ENCODE peak calls at places on chromosomes 1 and 21, in seven cellular contexts. N is left colon; C is stimulated activated naive CD4-positive, alpha-beta T cell treated with Interleukin-2 at 50 U/mL for 16 hours; Z is tibial artery; J is Kasumi-1; H is cardiac muscle cell; G is KG1. L is an unnamed sample.

GRCh38 chr21:32413697-32414578 is 1.4 kb downstream of the EVA1C start:
- DNase-seq in N (peak; percentile 35), C (no peak), Z (peak; percentile 41), J (no peak), H (no peak), G (no peak), L (peak; percentile 22)

GRCh38 chr1:55214214-55214902 is 806 bp downstream of the USP24 start:
- DNase-seq in N (peak; percentile 70), C (peak; percentile 25), Z (peak; percentile 53), J (peak; percentile 68), H (peak; percentile 50), G (peak; percentile 15), L (peak; percentile 79)

GRCh38 chr1:221117548-221117951 is 238.3 kb downstream of the HLX start:
- DNase-seq in N (no peak), C (no peak), Z (peak; percentile 47), J (no peak), H (no peak), G (no peak), L (peak; percentile 53)

GRCh38 chr1:22255341-22256212 is 112.7 kb upstream of the WNT4 start:
- DNase-seq in N (peak; percentile 50), C (no peak), Z (no peak), J (no peak), H (no peak), G (no peak), L (no peak)

GRCh38 chr1:164718821-164719220 is 159.8 kb downstream of the PBX1 start:
- DNase-seq in N (no peak), C (no peak), Z (no peak), J (no peak), H (no peak), G (no peak), L (no peak)

GRCh38 chr1:247530785-247531184 is 5.5 kb downstream of the OR2C3 start:
- DNase-seq in N (no peak), C (no peak), Z (no peak), J (no peak), H (no peak), G (no peak), L (peak; percentile 41)

GRCh38 chr1:106699436-106699835 is 357.0 kb upstream of the PRMT6 start:
- DNase-seq in N (no peak), C (no peak), Z (no peak), J (no peak), H (no peak), G (no peak), L (no peak)

GRCh38 chr1:63480057-63480456 is 43.0 kb downstream of the ITGB3BP start:
- DNase-seq in N (no peak), C (no peak), Z (no peak), J (no peak), H (no peak), G (no peak), L (no peak)

GRCh38 chr1:168114845-168115244 is 21.9 kb downstream of the GPR161 start:
- DNase-seq in N (no peak), C (no peak), Z (no peak), J (no peak), H (no peak), G (no peak), L (no peak)

GRCh38 chr1:21570885-21571284 is 61.7 kb downstream of the ALPL start:
- DNase-seq in N (no peak), C (no peak), Z (no peak), J (no peak), H (no peak), G (no peak), L (peak; percentile 2)

GRCh38 chr1:230067871-230068814 is 1.1 kb downstream of the GALNT2 start:
- DNase-seq in N (peak; percentile 33), C (peak; percentile 29), Z (peak; percentile 38), J (no peak), H (peak; percentile 64), G (no peak), L (peak; percentile 77)

GRCh38 chr1:200429221-200429751 is 19.4 kb upstream of the ZNF281 start:
- DNase-seq in N (no peak), C (no peak), Z (no peak), J (no peak), H (no peak), G (no peak), L (no peak)

GRCh38 chr1:108811611-108812010 is 45.3 kb downstream of the AKNAD1 start:
- DNase-seq in N (no peak), C (no peak), Z (no peak), J (no peak), H (no peak), G (no peak), L (no peak)

GRCh38 chr1:50972766-50973165 is 2.7 kb downstream of the CDKN2C start:
- DNase-seq in N (no peak), C (no peak), Z (no peak), J (peak; percentile 53), H (no peak), G (no peak), L (no peak)

GRCh38 chr21:16496594-16496993 is 766.8 kb downstream of the USP25 start:
- DNase-seq in N (no peak), C (no peak), Z (no peak), J (no peak), H (no peak), G (no peak), L (no peak)